ENCODE peak calls at places on chromosomes 1 and 21, in four cellular contexts. One of them, this sample, is unnamed.

GRCh38 chr1:46370214-46370633 is 23.9 kb upstream of the FAAH start:
- DNase-seq in H9: no peak
- DNase-seq in H1: no peak
- DNase-seq in mesenchymal stem cell: no peak
- DNase-seq in this sample: no peak

GRCh38 chr1:57222307-57222706 is 201.6 kb downstream of the DAB1 start:
- DNase-seq in H9: no peak
- DNase-seq in H1: no peak
- DNase-seq in mesenchymal stem cell: no peak
- DNase-seq in this sample: no peak

GRCh38 chr1:59520194-59520593 is 223.3 kb downstream of the FGGY start:
- DNase-seq in H9: no peak
- DNase-seq in H1: no peak
- DNase-seq in mesenchymal stem cell: no peak
- DNase-seq in this sample: no peak

GRCh38 chr1:87473203-87473661 is 144.6 kb downstream of the LMO4 start:
- DNase-seq in H9: no peak
- DNase-seq in H1: no peak
- DNase-seq in mesenchymal stem cell: no peak
- DNase-seq in this sample: peak; percentile 60

GRCh38 chr1:171794085-171794484 is 12.6 kb downstream of the METTL13 start:
- DNase-seq in H9: no peak
- DNase-seq in H1: no peak
- DNase-seq in mesenchymal stem cell: peak; percentile 72
- DNase-seq in this sample: no peak

GRCh38 chr1:110765640-110766335 is 91.0 kb upstream of the KCNA3 start:
- DNase-seq in H9: no peak
- DNase-seq in H1: no peak
- DNase-seq in mesenchymal stem cell: peak; percentile 38
- DNase-seq in this sample: peak; percentile 43

GRCh38 chr21:27674037-27674436 is 707.1 kb upstream of the ADAMTS5 start:
- DNase-seq in H9: no peak
- DNase-seq in H1: no peak
- DNase-seq in mesenchymal stem cell: peak; percentile 78
- DNase-seq in this sample: peak; percentile 45

GRCh38 chr1:225651872-225652725 is 824 bp downstream of the ENAH start:
- DNase-seq in H9: no peak
- DNase-seq in H1: no peak
- DNase-seq in mesenchymal stem cell: peak; percentile 60
- DNase-seq in this sample: no peak

GRCh38 chr21:34603002-34603709 is 11.8 kb downstream of the RCAN1 start:
- DNase-seq in H9: peak; percentile 88
- DNase-seq in H1: peak; percentile 66
- DNase-seq in mesenchymal stem cell: peak; percentile 70
- DNase-seq in this sample: peak; percentile 68

DNA sequence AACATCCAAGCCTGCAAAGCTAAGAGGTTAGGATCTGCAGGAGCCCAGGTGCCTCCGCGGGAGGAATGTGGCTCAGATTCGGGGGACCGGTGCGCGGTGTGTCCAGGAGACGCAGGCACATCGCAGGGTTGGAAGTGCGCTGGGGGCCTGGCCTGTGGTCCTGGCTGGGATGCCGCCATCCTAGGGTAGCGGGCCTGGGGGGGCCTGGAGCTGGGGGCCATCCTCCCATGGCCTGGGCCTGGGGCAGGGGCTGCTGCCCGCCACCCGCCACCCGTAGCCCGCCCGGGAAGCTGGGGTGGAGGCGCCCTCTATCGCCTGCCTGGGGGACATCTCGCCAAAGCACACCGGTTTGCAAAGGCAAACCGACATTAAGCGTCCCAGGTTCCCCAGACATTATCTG is 170.6 kb upstream of the ARHGEF16 start:
- DNase-seq in H9: peak; percentile 73
- DNase-seq in H1: no peak
- DNase-seq in mesenchymal stem cell: no peak
- DNase-seq in this sample: no peak
- H2BK12ac ChIP-seq in H9: no peak overlapping the region
- H2BK12ac ChIP-seq in H1: peak overlapping the region; percentile 27
- H2BK12ac ChIP-seq in mesenchymal stem cell: no peak overlapping the region
- H2BK12ac ChIP-seq in this sample: no peak overlapping the region

DNA sequence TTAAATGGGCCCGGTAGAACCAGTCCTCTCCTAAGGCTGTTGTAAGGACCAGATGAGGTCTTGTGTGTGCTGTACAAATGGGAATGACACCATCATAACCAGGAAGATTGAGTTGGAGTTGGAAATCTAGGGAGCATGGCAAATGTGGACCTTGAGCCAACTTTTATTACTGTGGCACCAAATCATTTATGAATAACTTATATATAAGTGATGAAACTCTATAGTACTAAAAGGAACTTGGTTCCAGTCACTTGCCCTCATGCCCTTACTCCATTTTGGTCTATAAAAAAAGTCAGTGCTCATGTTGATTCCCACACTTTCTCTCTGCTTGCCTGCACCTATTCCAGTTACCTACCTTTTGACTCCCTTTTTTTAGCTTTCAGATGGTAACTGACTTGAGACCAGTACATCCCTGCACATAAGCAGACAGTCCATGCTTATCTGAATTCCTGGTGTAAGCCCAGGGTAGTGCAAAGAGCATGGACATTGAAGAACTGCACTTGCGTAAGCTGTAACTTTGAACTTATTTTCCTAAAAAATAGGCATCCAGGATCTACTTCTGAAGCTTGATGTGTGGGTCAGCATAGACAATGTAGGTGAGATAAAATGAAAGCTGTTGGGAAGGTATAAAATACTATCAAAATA is 210.6 kb downstream of the PBX1 start:
- DNase-seq in H9: no peak
- DNase-seq in H1: no peak
- DNase-seq in mesenchymal stem cell: no peak
- DNase-seq in this sample: no peak
- H4K91ac ChIP-seq in H9: no peak overlapping the region
- H4K91ac ChIP-seq in H1: no peak overlapping the region
- H4K91ac ChIP-seq in mesenchymal stem cell: no peak overlapping the region
- H4K91ac ChIP-seq in this sample: peak overlapping the region; percentile 89

DNA sequence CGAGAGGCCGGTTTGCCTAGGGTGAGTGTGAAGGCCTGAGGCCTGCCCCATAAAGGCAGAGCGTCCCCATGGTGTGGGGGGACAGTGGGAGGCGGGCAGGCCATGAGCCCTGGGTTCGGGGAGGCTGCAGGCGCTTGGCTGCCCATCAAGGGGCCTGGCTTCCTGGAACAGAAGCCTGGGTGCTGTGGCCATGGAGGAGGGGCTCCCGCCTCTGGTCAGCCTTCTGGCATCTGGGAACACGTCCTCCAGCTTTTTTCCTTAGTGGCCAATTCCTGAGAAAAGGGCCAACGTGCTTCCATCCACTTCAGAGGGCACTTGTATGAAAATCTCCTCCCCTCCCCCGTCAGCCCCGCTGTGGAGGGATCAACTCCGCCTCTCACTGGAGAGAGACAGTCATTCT is 58.7 kb downstream of the PRDM16 start:
- DNase-seq in H9: no peak
- DNase-seq in H1: no peak
- DNase-seq in mesenchymal stem cell: no peak
- DNase-seq in this sample: no peak
- H2BK12ac ChIP-seq in H9: no peak overlapping the region
- H2BK12ac ChIP-seq in H1: no peak overlapping the region
- H2BK12ac ChIP-seq in mesenchymal stem cell: no peak overlapping the region
- H2BK12ac ChIP-seq in this sample: no peak overlapping the region

GRCh38 chr1:160031368-160032164 is at the start of gene PIGM:
- DNase-seq in H9: peak; percentile 99
- DNase-seq in H1: peak; percentile 91
- DNase-seq in mesenchymal stem cell: peak; percentile 90
- DNase-seq in this sample: peak; percentile 95
- H4K91ac ChIP-seq in H9: no peak within 1 kb of the TSS
- H4K91ac ChIP-seq in H1: no peak within 1 kb of the TSS
- H4K91ac ChIP-seq in mesenchymal stem cell: peak within 1 kb of the TSS; percentile 25
- H4K91ac ChIP-seq in this sample: peak within 1 kb of the TSS; percentile 58

DNA sequence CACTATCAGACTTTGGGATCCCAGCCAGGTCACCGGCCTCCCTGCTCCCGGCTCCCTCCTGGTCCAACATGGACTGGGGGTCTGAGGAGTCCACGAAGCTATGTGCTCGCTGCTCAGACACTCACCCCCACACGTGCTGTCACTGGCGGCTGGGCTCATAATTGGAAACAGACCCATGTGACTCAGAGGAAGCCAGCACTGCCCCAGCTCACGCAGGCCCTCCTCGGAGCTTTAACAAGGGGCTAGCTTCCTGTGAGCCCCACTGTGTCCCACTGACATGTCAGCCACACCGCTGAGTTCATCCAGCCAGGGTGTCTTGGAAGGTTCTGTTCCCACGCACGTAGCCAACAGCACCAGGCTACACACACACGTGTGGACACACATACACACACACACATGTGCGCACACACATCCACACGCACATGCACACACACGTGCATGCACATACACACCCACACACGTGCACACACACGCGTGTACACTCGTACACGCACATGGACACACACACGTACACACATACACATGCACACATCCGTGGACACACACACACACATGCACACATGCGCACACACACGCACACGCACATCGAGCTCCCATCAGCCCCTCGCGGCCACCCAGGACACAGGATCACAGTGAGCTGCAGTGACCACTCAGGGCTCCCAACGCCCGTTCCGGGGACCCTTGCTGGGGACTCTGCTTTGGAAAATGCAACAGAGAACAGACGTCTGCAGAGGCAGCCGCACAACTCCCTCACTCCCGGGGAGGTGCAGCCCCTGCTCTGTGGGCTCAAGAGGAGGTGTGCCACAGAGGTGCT is 18.3 kb upstream of the COL6A2 start:
- DNase-seq in H9: peak; percentile 19
- DNase-seq in H1: no peak
- DNase-seq in mesenchymal stem cell: peak; percentile 86
- DNase-seq in this sample: no peak
- H2BK12ac ChIP-seq in H9: no peak overlapping the region
- H2BK12ac ChIP-seq in H1: peak overlapping the region; percentile 95
- H2BK12ac ChIP-seq in mesenchymal stem cell: peak overlapping the region; percentile 47
- H2BK12ac ChIP-seq in this sample: no peak overlapping the region

DNA sequence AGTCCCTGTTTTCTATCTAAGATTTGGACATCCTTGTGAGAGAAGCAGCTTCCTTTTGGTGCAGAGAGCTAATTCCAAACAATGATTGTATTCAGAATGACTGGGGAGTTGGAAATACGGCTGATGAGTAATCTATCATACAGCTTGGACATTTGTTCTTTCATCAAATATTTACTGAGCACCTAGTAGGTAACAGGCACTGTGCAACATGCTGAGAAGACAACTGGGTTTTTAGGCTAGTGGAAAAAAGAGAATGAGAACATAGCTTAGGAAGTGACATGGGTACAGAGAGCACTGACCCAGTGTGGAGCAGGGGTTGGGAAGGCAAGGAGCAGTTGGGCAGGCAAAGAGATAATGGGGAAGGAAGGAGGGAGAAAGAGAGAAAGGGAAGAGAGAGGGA is 87.5 kb downstream of the TBX19 start:
- DNase-seq in H9: no peak
- DNase-seq in H1: no peak
- DNase-seq in mesenchymal stem cell: no peak
- DNase-seq in this sample: no peak
- H4K91ac ChIP-seq in H9: no peak overlapping the region
- H4K91ac ChIP-seq in H1: no peak overlapping the region
- H4K91ac ChIP-seq in mesenchymal stem cell: no peak overlapping the region
- H4K91ac ChIP-seq in this sample: no peak overlapping the region

GRCh38 chr1:12556368-12556930 is 61.6 kb downstream of the DHRS3 start:
- DNase-seq in H9: no peak
- DNase-seq in H1: no peak
- DNase-seq in mesenchymal stem cell: peak; percentile 83
- DNase-seq in this sample: peak; percentile 66

GRCh38 chr1:12554521-12555305 is 63.3 kb downstream of the DHRS3 start:
- DNase-seq in H9: no peak
- DNase-seq in H1: no peak
- DNase-seq in mesenchymal stem cell: no peak
- DNase-seq in this sample: no peak

GRCh38 chr1:12555411-12556367 is 62.3 kb downstream of the DHRS3 start:
- DNase-seq in H9: no peak
- DNase-seq in H1: no peak
- DNase-seq in mesenchymal stem cell: no peak
- DNase-seq in this sample: no peak

GRCh38 chr1:12553963-12554362 is 64.0 kb downstream of the DHRS3 start:
- DNase-seq in H9: no peak
- DNase-seq in H1: no peak
- DNase-seq in mesenchymal stem cell: no peak
- DNase-seq in this sample: no peak

GRCh38 chr1:12556957-12557935 is 60.8 kb downstream of the DHRS3 start:
- DNase-seq in H9: no peak
- DNase-seq in H1: no peak
- DNase-seq in mesenchymal stem cell: no peak
- DNase-seq in this sample: no peak
- H2BK12ac ChIP-seq in H9: no peak overlapping the region
- H2BK12ac ChIP-seq in H1: no peak overlapping the region
- H2BK12ac ChIP-seq in mesenchymal stem cell: no peak overlapping the region
- H2BK12ac ChIP-seq in this sample: peak overlapping the region; percentile 67

GRCh38 chr1:70041317-70042045 is 163.9 kb downstream of the LRRC40 start:
- DNase-seq in H9: no peak
- DNase-seq in H1: no peak
- DNase-seq in mesenchymal stem cell: no peak
- DNase-seq in this sample: no peak

GRCh38 chr1:70048336-70048735 is 157.0 kb downstream of the LRRC40 start:
- DNase-seq in H9: no peak
- DNase-seq in H1: no peak
- DNase-seq in mesenchymal stem cell: no peak
- DNase-seq in this sample: no peak

GRCh38 chr1:70042090-70042716 is 163.2 kb downstream of the LRRC40 start:
- DNase-seq in H9: no peak
- DNase-seq in H1: no peak
- DNase-seq in mesenchymal stem cell: peak; percentile 57
- DNase-seq in this sample: no peak

GRCh38 chr1:70043806-70044205 is 161.6 kb downstream of the LRRC40 start:
- DNase-seq in H9: no peak
- DNase-seq in H1: no peak
- DNase-seq in mesenchymal stem cell: peak; percentile 40
- DNase-seq in this sample: no peak

DNA sequence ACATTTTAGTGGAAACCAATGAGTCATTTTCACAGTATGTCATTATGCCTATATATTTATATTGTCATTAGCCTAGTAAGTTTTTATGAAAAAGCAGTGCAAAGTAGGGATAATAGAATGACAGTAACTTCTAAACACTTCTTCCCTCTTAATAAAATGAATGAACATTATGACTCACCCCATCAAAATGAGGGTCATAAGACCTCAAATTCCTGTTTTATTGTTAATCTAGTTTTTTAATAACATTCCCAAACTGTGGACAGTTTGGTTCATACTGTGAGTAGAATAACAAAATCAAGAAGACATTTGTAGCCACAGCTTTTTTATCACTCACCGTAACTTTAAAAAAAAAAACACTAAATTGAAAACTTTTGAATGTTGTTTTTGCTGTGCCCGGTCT is 160.5 kb downstream of the LRRC40 start:
- DNase-seq in H9: no peak
- DNase-seq in H1: no peak
- DNase-seq in mesenchymal stem cell: peak; percentile 40
- DNase-seq in this sample: no peak
- H4K91ac ChIP-seq in H9: no peak overlapping the region
- H4K91ac ChIP-seq in H1: no peak overlapping the region
- H4K91ac ChIP-seq in mesenchymal stem cell: no peak overlapping the region
- H4K91ac ChIP-seq in this sample: no peak overlapping the region